ENCODE peak calls at places on chromosome 11, in four cellular contexts. P is esophagus squamous epithelium, U is heart left ventricle, B is pancreas. D is an unnamed sample.

GRCh38 chr11:131591051-131591461 is 220.6 kb downstream of the NTM start:
- DNase-seq in P (no peak), U (no peak), B (no peak), D (no peak)

GRCh38 chr11:93198221-93198650 is 445 bp upstream of the SLC36A4 start:
- DNase-seq in P (no peak), U (no peak), B (no peak), D (peak; percentile 14)

GRCh38 chr11:70517996-70518907 is 119.9 kb downstream of the CTTN start:
- DNase-seq in P (no peak), U (peak; percentile 33), B (peak; percentile 1), D (no peak)

GRCh38 chr11:18633256-18634139 is 644 bp downstream of the SPTY2D1 start:
- DNase-seq in P (no peak), U (no peak), B (no peak), D (peak; percentile 50)

GRCh38 chr11:61477734-61478148 is 30.8 kb upstream of the LRRC10B start:
- DNase-seq in P (no peak), U (no peak), B (peak; percentile 50), D (no peak)

GRCh38 chr11:122115520-122116343 is at the start of gene BLID:
- DNase-seq in P (no peak), U (no peak), B (no peak), D (no peak)

GRCh38 chr11:69233761-69234136 is 60.2 kb upstream of the MYEOV start:
- DNase-seq in P (no peak), U (no peak), B (no peak), D (no peak)

GRCh38 chr11:65833297-65834030 is at the start of gene SNX32:
- DNase-seq in P (peak; percentile 71), U (peak; percentile 97), B (peak; percentile 95), D (peak; percentile 63)

GRCh38 chr11:111162306-111162705 is 83.2 kb upstream of the POU2AF2 start:
- DNase-seq in P (no peak), U (no peak), B (no peak), D (no peak)

GRCh38 chr11:120196857-120197253 is 14.0 kb upstream of the OAF start:
- DNase-seq in P (no peak), U (peak; percentile 20), B (no peak), D (no peak)

GRCh38 chr11:75268626-75269366 is 28.2 kb downstream of the TPBGL start:
- DNase-seq in P (no peak), U (peak; percentile 31), B (no peak), D (no peak)

GRCh38 chr11:66745356-66746235 is 16.6 kb upstream of the SPTBN2 start:
- DNase-seq in P (no peak), U (peak; percentile 68), B (peak; percentile 54), D (no peak)

GRCh38 chr11:10588904-10589303 is 20.4 kb upstream of the LYVE1 start:
- DNase-seq in P (no peak), U (no peak), B (no peak), D (no peak)

GRCh38 chr11:75214411-75214821 is 26.2 kb upstream of the TPBGL start:
- DNase-seq in P (no peak), U (peak; percentile 81), B (peak; percentile 82), D (peak; percentile 44)

GRCh38 chr11:129853508-129854228 is 38.0 kb downstream of the TMEM45B start:
- DNase-seq in P (no peak), U (no peak), B (peak; percentile 76), D (no peak)
- H3K27ac ChIP-seq in P (peak overlapping the region; percentile 48), U (no peak overlapping the region), B (no peak overlapping the region), D (no peak overlapping the region)

DNA sequence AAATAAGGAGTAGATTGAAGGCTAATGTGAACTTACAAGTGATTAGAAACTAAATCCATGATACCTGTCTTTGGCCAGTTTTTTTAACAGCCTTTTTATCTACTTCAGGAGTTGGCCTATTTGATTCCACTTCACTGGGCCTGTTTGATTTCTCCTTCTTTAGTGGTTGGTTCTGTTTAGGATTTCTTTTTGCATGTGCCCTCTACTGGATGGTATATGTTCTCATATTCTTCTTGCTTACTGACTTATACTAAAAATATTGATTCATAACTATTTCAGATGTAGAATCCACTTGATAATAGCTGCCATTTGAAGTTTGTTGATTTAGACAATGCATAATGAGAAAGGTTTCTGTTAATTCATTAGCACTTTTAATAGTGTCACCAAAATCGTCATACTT is 53.9 kb downstream of the USP47 start:
- DNase-seq in P (no peak), U (no peak), B (no peak), D (no peak)
- H3K27ac ChIP-seq in P (no peak overlapping the region), U (no peak overlapping the region), B (no peak overlapping the region), D (no peak overlapping the region)

GRCh38 chr11:126076641-126077040 is 14.0 kb upstream of the CDON start:
- DNase-seq in P (no peak), U (no peak), B (no peak), D (no peak)

GRCh38 chr11:126072141-126072741 is 9.6 kb upstream of the CDON start:
- DNase-seq in P (no peak), U (no peak), B (no peak), D (no peak)

DNA sequence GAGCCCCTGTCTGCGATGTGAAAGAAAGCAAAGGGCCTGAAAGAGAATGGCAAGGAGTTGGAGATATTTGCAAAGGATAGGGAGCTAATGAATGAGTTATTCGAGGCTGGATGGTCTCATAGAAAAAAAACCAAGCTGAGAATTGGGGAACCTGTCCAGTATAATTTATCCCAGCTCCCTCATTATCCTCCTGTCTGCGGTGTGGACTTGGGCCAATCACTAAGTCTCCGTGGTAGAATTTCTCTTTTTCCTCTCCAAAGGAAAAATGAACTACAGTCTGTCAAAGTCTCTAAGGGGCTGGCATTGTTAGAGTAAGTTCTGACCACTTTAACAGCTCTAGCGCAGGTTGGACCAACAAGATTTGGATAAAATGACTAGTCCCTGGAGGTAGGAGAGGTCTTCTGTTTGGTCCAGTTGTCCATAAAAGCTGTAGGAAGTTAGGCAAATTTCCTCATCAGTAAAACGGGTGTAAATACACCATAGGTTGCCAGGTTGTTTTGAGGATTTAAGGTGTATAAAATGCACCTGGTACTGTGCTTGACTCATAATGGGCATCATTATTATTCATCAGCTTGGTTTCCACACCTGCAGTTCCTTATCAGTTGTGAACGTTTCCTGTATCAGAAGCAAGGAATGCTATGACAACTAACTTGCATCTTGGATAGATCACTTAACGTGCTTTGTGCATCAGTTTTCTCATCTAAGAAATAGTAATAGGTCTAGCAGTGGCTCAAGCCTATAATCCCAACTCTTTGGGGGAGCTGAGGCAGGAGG is 10.3 kb upstream of the CDON start:
- DNase-seq in P (no peak), U (no peak), B (no peak), D (no peak)
- H3K27ac ChIP-seq in P (no peak overlapping the region), U (no peak overlapping the region), B (no peak overlapping the region), D (peak overlapping the region; percentile 14)

GRCh38 chr11:118699508-118700220 is 20.2 kb upstream of the TREH start:
- DNase-seq in P (no peak), U (no peak), B (no peak), D (no peak)
- H3K27ac ChIP-seq in P (peak overlapping the region; percentile 49), U (no peak overlapping the region), B (no peak overlapping the region), D (no peak overlapping the region)

GRCh38 chr11:14189874-14190273 is 169.1 kb downstream of the RRAS2 start:
- DNase-seq in P (no peak), U (no peak), B (no peak), D (no peak)

GRCh38 chr11:14186376-14186775 is 172.6 kb downstream of the RRAS2 start:
- DNase-seq in P (no peak), U (no peak), B (no peak), D (no peak)

GRCh38 chr11:14193644-14194043 is 165.3 kb downstream of the RRAS2 start:
- DNase-seq in P (no peak), U (no peak), B (no peak), D (no peak)

GRCh38 chr11:14185461-14185860 is 173.5 kb downstream of the RRAS2 start:
- DNase-seq in P (no peak), U (no peak), B (no peak), D (no peak)

GRCh38 chr11:14190992-14191773 is 167.8 kb downstream of the RRAS2 start:
- DNase-seq in P (no peak), U (no peak), B (no peak), D (no peak)
- H3K27ac ChIP-seq in P (peak overlapping the region; percentile 72), U (peak overlapping the region; percentile 49), B (no peak overlapping the region), D (no peak overlapping the region)

GRCh38 chr11:114121744-114122504 is 62.4 kb downstream of the ZBTB16 start:
- DNase-seq in P (no peak), U (no peak), B (no peak), D (no peak)
- H3K27ac ChIP-seq in P (peak overlapping the region; percentile 7), U (no peak overlapping the region), B (no peak overlapping the region), D (no peak overlapping the region)

DNA sequence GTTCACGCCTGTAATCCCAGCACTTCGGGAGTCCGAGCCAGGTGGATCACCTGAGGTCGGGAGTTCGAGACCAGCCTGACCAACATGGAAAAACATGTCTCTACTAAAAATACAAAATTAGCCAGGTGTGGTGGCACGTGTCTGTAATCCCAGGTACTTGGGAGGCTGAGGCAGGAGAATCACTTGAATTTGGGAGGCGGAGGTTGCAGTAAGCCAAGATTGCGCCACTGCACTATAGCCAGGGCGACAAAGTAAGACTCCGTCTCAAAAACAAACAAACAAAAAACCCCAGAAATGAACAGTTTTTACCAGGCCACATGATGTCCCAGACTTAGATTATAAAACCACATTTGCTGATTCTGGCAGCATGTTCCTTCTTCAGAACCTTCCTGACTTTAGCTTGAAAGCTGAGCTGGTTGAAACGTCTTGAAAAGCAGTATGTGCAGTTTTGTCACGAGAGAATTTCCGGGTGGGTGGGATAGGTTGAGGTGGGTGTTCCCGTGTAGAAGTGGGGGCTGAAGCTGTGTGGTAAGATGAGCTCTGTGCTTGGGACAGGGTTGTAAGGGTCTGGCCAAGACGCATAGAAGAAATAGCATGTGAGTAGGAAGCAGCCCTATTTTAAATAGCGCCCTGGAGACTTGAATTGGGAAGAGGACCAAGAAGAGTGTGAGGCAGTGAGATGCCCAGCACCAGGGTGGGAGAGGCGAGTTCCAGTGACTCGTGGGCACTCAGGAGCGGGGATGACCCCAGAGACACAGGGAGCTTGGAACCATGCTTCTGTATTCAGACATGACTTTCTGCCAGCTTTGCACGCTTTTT is 7.5 kb downstream of the AP2A2 start:
- DNase-seq in P (no peak), U (peak; percentile 54), B (no peak), D (no peak)
- H3K27ac ChIP-seq in P (peak overlapping the region; percentile 76), U (peak overlapping the region; percentile 67), B (no peak overlapping the region), D (peak overlapping the region; percentile 85)

GRCh38 chr11:3338569-3339565 is 40.1 kb downstream of the ZNF195 start:
- DNase-seq in P (no peak), U (no peak), B (no peak), D (no peak)
- H3K27ac ChIP-seq in P (no peak overlapping the region), U (no peak overlapping the region), B (no peak overlapping the region), D (no peak overlapping the region)

GRCh38 chr11:104076455-104076854 is 40.0 kb downstream of the DDI1 start:
- DNase-seq in P (no peak), U (no peak), B (no peak), D (no peak)

GRCh38 chr11:104073950-104074349 is 37.5 kb downstream of the DDI1 start:
- DNase-seq in P (no peak), U (no peak), B (no peak), D (no peak)

GRCh38 chr11:104078250-104078649 is 41.8 kb downstream of the DDI1 start:
- DNase-seq in P (no peak), U (no peak), B (no peak), D (no peak)

GRCh38 chr11:104075716-104076115 is 39.3 kb downstream of the DDI1 start:
- DNase-seq in P (no peak), U (no peak), B (no peak), D (no peak)

GRCh38 chr11:104075091-104075490 is 38.7 kb downstream of the DDI1 start:
- DNase-seq in P (no peak), U (no peak), B (no peak), D (no peak)
- H3K27ac ChIP-seq in P (no peak overlapping the region), U (no peak overlapping the region), B (no peak overlapping the region), D (no peak overlapping the region)

GRCh38 chr11:33045551-33046255 is 6.3 kb downstream of the TCP11L1 start:
- DNase-seq in P (no peak), U (no peak), B (no peak), D (no peak)
- H3K27ac ChIP-seq in P (no peak overlapping the region), U (no peak overlapping the region), B (no peak overlapping the region), D (peak overlapping the region; percentile 93)

D was measured in SK-N-MC.